ENCODE peak calls at places on chromosome 4, in ten cellular contexts. F is MCF 10A, U is aorta, Q is neural crest cell, E is C1 segment of cervical spinal cord, I is neural progenitor cell, X is ureter, K is AG09309, L is lower leg skin, M is GM03348. S is an unnamed sample.

GRCh38 chr4:126697748-126698147 is 935.0 kb upstream of the INTU start:
- DNase-seq in F (peak; percentile 68), U (no peak), Q (no peak), E (no peak), I (no peak), X (no peak), K (peak; percentile 70), L (no peak), M (peak; percentile 34), S (no peak)

GRCh38 chr4:3196670-3197359 is 52.1 kb upstream of the MSANTD1 start:
- DNase-seq in F (no peak), U (no peak), Q (no peak), E (no peak), I (no peak), X (no peak), K (no peak), L (peak; percentile 39), M (no peak), S (no peak)

GRCh38 chr4:117637347-117637746 is 396.9 kb upstream of the NDST3 start:
- DNase-seq in F (no peak), U (no peak), Q (no peak), E (no peak), I (no peak), X (no peak), K (no peak), L (no peak), M (no peak), S (no peak)

GRCh38 chr4:100042235-100042634 is 92.2 kb upstream of the H2AZ1 start:
- DNase-seq in F (peak; percentile 48), U (no peak), Q (no peak), E (no peak), I (no peak), X (no peak), K (no peak), L (no peak), M (no peak), S (no peak)

GRCh38 chr4:184653650-184654049 is 4.1 kb downstream of the PRIMPOL start:
- DNase-seq in F (no peak), U (no peak), Q (no peak), E (no peak), I (no peak), X (no peak), K (no peak), L (no peak), M (peak; percentile 52), S (no peak)

GRCh38 chr4:83449009-83449408 is 6.6 kb downstream of the HELQ start:
- DNase-seq in F (no peak), U (no peak), Q (no peak), E (no peak), I (no peak), X (no peak), K (no peak), L (no peak), M (no peak), S (no peak)

GRCh38 chr4:38223801-38224236 is 263.6 kb downstream of the PTTG2 start:
- DNase-seq in F (no peak), U (no peak), Q (peak; percentile 14), E (peak; percentile 10), I (no peak), X (no peak), K (no peak), L (no peak), M (no peak), S (no peak)

GRCh38 chr4:159505275-159505975 is 402.5 kb downstream of the RAPGEF2 start:
- DNase-seq in F (no peak), U (no peak), Q (no peak), E (no peak), I (peak; percentile 11), X (no peak), K (no peak), L (no peak), M (no peak), S (no peak)

GRCh38 chr4:183264614-183265013 is 55.5 kb downstream of the CLDN22 start:
- DNase-seq in F (no peak), U (no peak), Q (no peak), E (no peak), I (no peak), X (no peak), K (no peak), L (no peak), M (peak; percentile 47), S (no peak)

GRCh38 chr4:1050486-1051213 is 39.2 kb downstream of the FGFRL1 start:
- DNase-seq in F (no peak), U (peak; percentile 48), Q (no peak), E (no peak), I (peak; percentile 82), X (no peak), K (no peak), L (peak; percentile 84), M (no peak), S (peak; percentile 37)

GRCh38 chr4:139853309-139853708 is 187.7 kb downstream of the MGST2 start:
- DNase-seq in F (no peak), U (no peak), Q (no peak), E (no peak), I (no peak), X (no peak), K (no peak), L (no peak), M (no peak), S (no peak)

GRCh38 chr4:184028571-184028996 is 123.5 kb downstream of the STOX2 start:
- DNase-seq in F (no peak), U (no peak), Q (no peak), E (no peak), I (no peak), X (no peak), K (no peak), L (no peak), M (no peak), S (no peak)

GRCh38 chr4:161704040-161704439 is 459.8 kb downstream of the FSTL5 start:
- DNase-seq in F (no peak), U (no peak), Q (no peak), E (no peak), I (no peak), X (no peak), K (no peak), L (no peak), M (no peak), S (no peak)

GRCh38 chr4:7352486-7352885 is 82.2 kb downstream of the PSAPL1 start:
- DNase-seq in F (no peak), U (no peak), Q (no peak), E (no peak), I (no peak), X (no peak), K (no peak), L (no peak), M (no peak), S (no peak)

GRCh38 chr4:36402008-36402758 is 120.8 kb downstream of the DTHD1 start:
- DNase-seq in F (no peak), U (no peak), Q (no peak), E (no peak), I (no peak), X (no peak), K (no peak), L (no peak), M (no peak), S (no peak)

GRCh38 chr4:80840396-80840795 is 190.1 kb upstream of the BMP3 start:
- DNase-seq in F (no peak), U (no peak), Q (no peak), E (no peak), I (no peak), X (no peak), K (no peak), L (no peak), M (no peak), S (no peak)

GRCh38 chr4:169604131-169604900 is 8.1 kb downstream of the NEK1 start:
- DNase-seq in F (peak; percentile 61), U (no peak), Q (no peak), E (no peak), I (no peak), X (no peak), K (peak; percentile 47), L (no peak), M (peak; percentile 71), S (peak; percentile 82)

GRCh38 chr4:144190009-144190408 is 49.5 kb upstream of the GYPA start:
- DNase-seq in F (no peak), U (no peak), Q (no peak), E (no peak), I (no peak), X (no peak), K (no peak), L (no peak), M (no peak), S (no peak)

GRCh38 chr4:188400456-188400855 is 261.2 kb downstream of the TRIML1 start:
- DNase-seq in F (no peak), U (no peak), Q (no peak), E (no peak), I (no peak), X (no peak), K (no peak), L (no peak), M (no peak), S (no peak)

GRCh38 chr4:1851575-1852415 is 4.2 kb downstream of the LETM1 start:
- DNase-seq in F (no peak), U (no peak), Q (no peak), E (peak; percentile 73), I (no peak), X (no peak), K (no peak), L (no peak), M (no peak), S (no peak)

GRCh38 chr4:18869166-18869565 is 847.6 kb upstream of the LCORL start:
- DNase-seq in F (no peak), U (no peak), Q (no peak), E (no peak), I (no peak), X (no peak), K (no peak), L (no peak), M (no peak), S (no peak)

GRCh38 chr4:84977409-84977808 is 10.9 kb upstream of the WDFY3 start:
- DNase-seq in F (no peak), U (no peak), Q (no peak), E (no peak), I (no peak), X (no peak), K (no peak), L (no peak), M (no peak), S (no peak)